ENCODE peak calls at places on chromosomes 12 and 14, in six cellular contexts. V is Calu3, H is endothelial cell, G is cardiac fibroblast, C is GM12864, M is cardiac muscle cell. Q is an unnamed sample.

GRCh38 chr12:108526482-108527234 is 11.6 kb downstream of the FICD start:
- DNase-seq in V (no peak), H (no peak), G (peak), C (no peak), M (peak), Q (no peak)

GRCh38 chr14:103123128-103123633 is at the start of gene TNFAIP2:
- DNase-seq in V (no peak), H (peak), G (peak), C (no peak), M (peak), Q (peak)

GRCh38 chr12:105228494-105228893 is 7.5 kb downstream of the APPL2 start:
- DNase-seq in V (no peak), H (no peak), G (peak), C (no peak), M (peak), Q (no peak)

GRCh38 chr14:90281261-90281660 is 24.9 kb downstream of the PSMC1 start:
- DNase-seq in V (no peak), H (no peak), G (peak), C (no peak), M (peak), Q (no peak)

GRCh38 chr12:31280183-31280582 is 45.8 kb downstream of the SINHCAF start:
- DNase-seq in V (no peak), H (no peak), G (no peak), C (no peak), M (no peak), Q (no peak)

GRCh38 chr12:14884458-14884878 is 1.2 kb downstream of the MGP start:
- DNase-seq in V (peak), H (no peak), G (peak), C (peak), M (peak), Q (no peak)

GRCh38 chr12:34396861-34397590 is 374.7 kb downstream of the ALG10 start:
- DNase-seq in V (no peak), H (peak), G (no peak), C (no peak), M (no peak), Q (no peak)

GRCh38 chr12:47860279-47860841 is 40.7 kb upstream of the HDAC7 start:
- DNase-seq in V (no peak), H (no peak), G (no peak), C (no peak), M (no peak), Q (no peak)

GRCh38 chr12:43308776-43309175 is 243.2 kb downstream of the ADAMTS20 start:
- DNase-seq in V (no peak), H (no peak), G (no peak), C (no peak), M (no peak), Q (no peak)

GRCh38 chr14:20801726-20802125 is 918 bp downstream of the RNASE1 start:
- DNase-seq in V (peak), H (no peak), G (peak), C (no peak), M (peak), Q (no peak)

GRCh38 chr14:45526715-45527549 is 273.9 kb upstream of the MIS18BP1 start:
- DNase-seq in V (peak), H (peak), G (no peak), C (peak), M (no peak), Q (peak)
- TF ChIP-seq CTCF in V (no peak), H (peak), G (peak), C (peak), M (no peak), Q (peak)

GRCh38 chr14:30657050-30657449 is 34.9 kb downstream of the SCFD1 start:
- DNase-seq in V (no peak), H (no peak), G (peak), C (no peak), M (peak), Q (no peak)

GRCh38 chr14:30655658-30656057 is 33.5 kb downstream of the SCFD1 start:
- DNase-seq in V (no peak), H (no peak), G (no peak), C (no peak), M (no peak), Q (no peak)

GRCh38 chr14:30658645-30659044 is 36.5 kb downstream of the SCFD1 start:
- DNase-seq in V (no peak), H (no peak), G (no peak), C (no peak), M (no peak), Q (no peak)

GRCh38 chr14:30656190-30656632 is 34.1 kb downstream of the SCFD1 start:
- DNase-seq in V (peak), H (peak), G (peak), C (peak), M (peak), Q (peak)

DNA sequence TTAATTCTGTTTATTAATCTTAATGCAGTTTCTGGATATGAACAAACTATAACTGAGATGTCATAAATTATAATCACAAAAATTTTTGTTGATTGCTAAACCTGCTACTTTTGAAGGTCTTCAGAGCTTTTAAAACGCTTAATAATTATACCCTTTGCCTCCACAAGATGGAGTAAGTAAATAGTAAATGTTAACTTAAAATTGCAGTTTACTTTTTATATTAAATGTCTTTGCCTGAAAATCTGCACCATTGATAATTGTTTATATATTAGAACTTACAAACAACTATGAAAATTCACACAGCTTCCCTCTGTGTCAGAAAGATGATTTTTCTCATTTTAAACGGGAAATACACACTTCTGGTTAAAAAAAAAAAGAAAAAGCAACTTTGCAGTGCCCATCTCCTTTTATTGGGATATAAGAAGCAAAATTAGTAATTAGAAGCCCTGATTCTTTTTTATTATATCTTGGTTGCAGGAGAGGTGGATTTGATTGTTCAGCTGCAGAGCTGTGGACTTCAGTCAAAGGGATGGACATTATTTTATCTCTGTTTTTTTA is 35.6 kb downstream of the SCFD1 start:
- DNase-seq in V (no peak), H (no peak), G (peak), C (no peak), M (peak), Q (no peak)
- TF ChIP-seq CTCF in V (no peak), H (peak), G (peak), C (peak), M (peak), Q (no peak)

DNA sequence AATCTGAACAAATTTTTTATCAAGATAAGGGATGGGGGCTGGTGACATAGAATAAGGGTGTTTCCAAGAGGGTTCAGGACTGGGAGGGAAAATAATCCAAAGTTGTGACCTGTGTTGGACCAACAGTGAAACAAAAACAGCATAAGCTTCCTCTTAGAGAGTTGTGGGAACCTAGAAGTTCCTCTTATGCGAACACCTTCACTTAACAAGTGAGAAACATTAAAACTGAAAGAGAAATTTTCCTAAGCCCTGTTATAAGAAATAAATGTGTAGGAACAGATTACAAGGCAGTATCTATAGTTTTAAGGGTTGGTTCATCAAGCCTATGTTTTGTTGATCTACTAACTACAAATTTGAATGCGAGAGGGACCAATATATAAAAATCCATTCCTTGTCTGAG is 58.4 kb downstream of the LLPH start:
- DNase-seq in V (no peak), H (no peak), G (no peak), C (no peak), M (no peak), Q (no peak)
- TF ChIP-seq CTCF in V (no peak), H (no peak), G (no peak), C (no peak), M (no peak), Q (no peak)

GRCh38 chr14:64841121-64841611 is 38.5 kb downstream of the SPTB start:
- DNase-seq in V (peak), H (peak), G (peak), C (no peak), M (peak), Q (peak)
- TF ChIP-seq CTCF in V (peak), H (no peak), G (peak), C (no peak), M (peak), Q (peak)

GRCh38 chr12:94206886-94207285 is 58.5 kb downstream of the PLXNC1 start:
- DNase-seq in V (no peak), H (no peak), G (no peak), C (no peak), M (no peak), Q (no peak)

GRCh38 chr12:94207467-94208432 is 59.4 kb downstream of the PLXNC1 start:
- DNase-seq in V (no peak), H (no peak), G (peak), C (peak), M (peak), Q (no peak)

GRCh38 chr12:94204647-94205247 is 56.4 kb downstream of the PLXNC1 start:
- DNase-seq in V (no peak), H (no peak), G (no peak), C (no peak), M (no peak), Q (no peak)

GRCh38 chr12:94203796-94204195 is 55.4 kb downstream of the PLXNC1 start:
- DNase-seq in V (no peak), H (no peak), G (no peak), C (no peak), M (no peak), Q (no peak)

DNA sequence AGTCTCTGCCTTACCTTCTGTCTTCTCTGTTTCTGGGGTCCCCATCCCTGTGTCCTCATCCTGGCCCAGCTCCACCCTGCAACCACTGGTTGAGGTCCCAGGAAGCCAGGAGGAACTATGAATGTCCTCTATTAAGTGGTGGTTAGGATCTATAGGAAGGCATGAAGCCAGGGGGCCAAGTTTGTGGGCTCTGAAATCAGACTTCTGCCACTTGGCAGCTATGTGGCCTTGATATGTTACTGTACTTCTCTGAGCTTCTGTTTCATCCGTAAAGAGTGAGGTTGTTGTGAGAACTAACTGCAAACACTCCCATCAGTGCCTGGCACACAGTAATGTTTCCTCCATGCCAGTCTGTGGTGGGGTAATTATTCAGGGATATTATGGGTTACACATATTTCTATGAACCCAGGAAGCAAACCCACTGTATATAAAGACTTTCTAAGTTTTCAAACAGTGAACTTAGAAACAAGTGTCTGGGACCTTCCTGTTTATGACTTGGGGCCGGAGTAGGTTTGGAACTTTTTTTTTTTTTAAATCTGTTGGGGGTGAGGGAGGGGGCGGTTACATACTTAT is 57.4 kb downstream of the PLXNC1 start:
- DNase-seq in V (no peak), H (no peak), G (no peak), C (no peak), M (no peak), Q (no peak)
- TF ChIP-seq CTCF in V (no peak), H (no peak), G (no peak), C (no peak), M (no peak), Q (no peak)

DNA sequence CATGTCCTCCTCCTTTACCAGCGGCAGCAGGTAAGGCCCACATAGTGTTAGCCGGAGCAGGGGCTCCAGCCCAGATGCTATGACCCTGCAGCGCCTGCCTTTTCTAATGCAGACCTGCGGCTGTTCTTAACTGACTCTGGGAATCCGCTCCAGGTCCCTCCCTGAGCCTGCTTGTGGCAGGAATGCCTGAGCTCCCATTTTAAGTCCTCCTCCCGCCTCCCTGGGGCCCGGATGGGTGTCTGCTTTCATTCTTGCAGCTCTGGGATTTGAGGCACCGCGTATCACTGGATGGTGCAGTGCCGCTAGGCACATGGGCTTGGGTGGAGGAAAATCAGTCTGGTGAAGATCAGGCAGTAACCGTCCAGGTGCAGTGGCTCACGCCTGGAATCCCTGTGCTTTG is 7.6 kb downstream of the TSPAN9 start:
- DNase-seq in V (no peak), H (no peak), G (no peak), C (no peak), M (no peak), Q (peak)
- TF ChIP-seq CTCF in V (no peak), H (no peak), G (no peak), C (no peak), M (no peak), Q (no peak)